ENCODE peak calls at places on chromosomes 13 and 19, in eight cellular contexts. N is lower lobe of right lung; I is pancreas; Z is aorta; P is CD4-positive, CD25-positive, alpha-beta regulatory T cell; D is PC-3; R is hepatocyte; Q is spleen. U is an unnamed sample.

GRCh38 chr13:35489050-35489449 is 12.6 kb upstream of the MAB21L1 start:
- DNase-seq in N (no peak), I (no peak), Z (no peak), P (no peak), D (no peak), R (no peak), Q (no peak), U (no peak)

GRCh38 chr19:2150794-2151338 is 500 bp downstream of the AP3D1 start:
- DNase-seq in N (peak), I (peak), Z (no peak), P (peak), D (no peak), R (peak), Q (peak), U (peak)

GRCh38 chr19:4528843-4529242 is 6.2 kb downstream of the PLIN5 start:
- DNase-seq in N (no peak), I (no peak), Z (no peak), P (no peak), D (no peak), R (no peak), Q (no peak), U (no peak)

GRCh38 chr13:23695711-23696512 is 125.7 kb downstream of the TNFRSF19 start:
- DNase-seq in N (peak), I (no peak), Z (peak), P (peak), D (no peak), R (no peak), Q (peak), U (no peak)

GRCh38 chr13:51821666-51822065 is 17.7 kb upstream of the DHRS12 start:
- DNase-seq in N (no peak), I (no peak), Z (no peak), P (peak), D (no peak), R (no peak), Q (no peak), U (no peak)

GRCh38 chr13:36750461-36750860 is 68.6 kb upstream of the RFXAP start:
- DNase-seq in N (no peak), I (no peak), Z (no peak), P (no peak), D (no peak), R (no peak), Q (no peak), U (no peak)

GRCh38 chr19:33703438-33703750 is 81.6 kb downstream of the CHST8 start:
- DNase-seq in N (no peak), I (no peak), Z (peak), P (no peak), D (no peak), R (no peak), Q (no peak), U (no peak)

GRCh38 chr19:50203281-50204080 is at the start of gene MYH14:
- DNase-seq in N (peak), I (peak), Z (peak), P (no peak), D (peak), R (peak), Q (peak), U (peak)

GRCh38 chr19:33394723-33395560 is 21.4 kb downstream of the CEBPG start:
- DNase-seq in N (peak), I (no peak), Z (no peak), P (no peak), D (no peak), R (no peak), Q (peak), U (no peak)

GRCh38 chr19:11422163-11423068 is 3.3 kb upstream of the RGL3 start:
- DNase-seq in N (peak), I (peak), Z (peak), P (peak), D (no peak), R (peak), Q (peak), U (peak)

GRCh38 chr13:80744147-80744914 is 403.4 kb upstream of the SPRY2 start:
- DNase-seq in N (no peak), I (no peak), Z (no peak), P (no peak), D (no peak), R (no peak), Q (no peak), U (no peak)

GRCh38 chr19:19774354-19775033 is 41.6 kb upstream of the ZNF14 start:
- DNase-seq in N (no peak), I (no peak), Z (no peak), P (no peak), D (no peak), R (no peak), Q (no peak), U (no peak)

GRCh38 chr19:50371914-50372475 is 4.3 kb upstream of the NR1H2 start:
- DNase-seq in N (peak), I (no peak), Z (no peak), P (no peak), D (no peak), R (no peak), Q (no peak), U (no peak)

GRCh38 chr19:18233224-18233825 is 7.1 kb upstream of the PDE4C start:
- DNase-seq in N (peak), I (peak), Z (peak), P (peak), D (peak), R (peak), Q (no peak), U (peak)

GRCh38 chr13:26476111-26476743 is 81.3 kb upstream of the WASF3 start:
- DNase-seq in N (no peak), I (no peak), Z (peak), P (no peak), D (no peak), R (peak), Q (no peak), U (no peak)

GRCh38 chr13:75139291-75139690 is 342.7 kb downstream of the TBC1D4 start:
- DNase-seq in N (no peak), I (no peak), Z (no peak), P (no peak), D (peak), R (no peak), Q (no peak), U (no peak)

GRCh38 chr19:45295873-45296272 is 26.8 kb downstream of the CKM start:
- DNase-seq in N (no peak), I (no peak), Z (no peak), P (no peak), D (no peak), R (no peak), Q (no peak), U (no peak)

GRCh38 chr19:18967358-18968146 is 26.5 kb upstream of the HOMER3 start:
- DNase-seq in N (peak), I (no peak), Z (peak), P (no peak), D (peak), R (peak), Q (peak), U (peak)

GRCh38 chr13:112712451-112712881 is 22.6 kb downstream of the ATP11A start:
- DNase-seq in N (no peak), I (no peak), Z (no peak), P (no peak), D (no peak), R (no peak), Q (peak), U (no peak)

GRCh38 chr13:59458908-59459579 is 704.7 kb downstream of the DIAPH3 start:
- DNase-seq in N (no peak), I (no peak), Z (no peak), P (no peak), D (peak), R (no peak), Q (peak), U (no peak)

GRCh38 chr13:51520524-51520923 is 63.7 kb upstream of the WDFY2 start:
- DNase-seq in N (no peak), I (no peak), Z (no peak), P (no peak), D (peak), R (peak), Q (no peak), U (no peak)

GRCh38 chr13:99361197-99361596 is 54.0 kb upstream of the GPR183 start:
- DNase-seq in N (no peak), I (no peak), Z (no peak), P (peak), D (no peak), R (no peak), Q (no peak), U (no peak)
- H3K27ac ChIP-seq in N (no peak), I (no peak), Z (no peak), P (peak), D (no peak), R (no peak), Q (peak), U (no peak)

GRCh38 chr19:6271721-6272410 is 7.9 kb downstream of the MLLT1 start:
- DNase-seq in N (peak), I (peak), Z (peak), P (no peak), D (peak), R (peak), Q (no peak), U (peak)

GRCh38 chr19:6270076-6270745 is 9.6 kb downstream of the MLLT1 start:
- DNase-seq in N (no peak), I (no peak), Z (no peak), P (no peak), D (peak), R (no peak), Q (no peak), U (no peak)

GRCh38 chr19:6271251-6271650 is 8.5 kb downstream of the MLLT1 start:
- DNase-seq in N (no peak), I (no peak), Z (no peak), P (no peak), D (no peak), R (no peak), Q (no peak), U (no peak)

GRCh38 chr19:6269101-6269886 is 10.5 kb downstream of the MLLT1 start:
- DNase-seq in N (no peak), I (no peak), Z (no peak), P (no peak), D (no peak), R (no peak), Q (no peak), U (no peak)

DNA sequence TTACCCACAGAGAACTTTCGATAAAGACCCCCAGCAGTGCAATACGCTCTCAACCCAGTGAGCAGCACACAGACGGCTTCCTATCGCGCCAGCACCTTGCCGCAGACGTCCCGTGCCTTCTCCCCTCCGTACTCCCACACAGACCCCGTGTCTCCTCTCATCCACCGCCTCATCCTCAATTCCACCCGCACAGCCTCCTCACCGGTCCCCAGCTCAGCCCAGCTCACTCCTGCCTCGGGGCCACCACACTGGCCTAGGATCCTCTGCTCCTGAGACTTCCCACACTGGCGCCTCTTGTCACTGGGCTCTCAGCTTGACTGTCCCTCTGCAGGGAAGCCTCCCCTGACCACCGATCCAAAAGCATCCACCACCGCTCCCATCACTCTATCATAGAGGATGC is 9.0 kb downstream of the MLLT1 start:
- DNase-seq in N (no peak), I (no peak), Z (no peak), P (no peak), D (no peak), R (no peak), Q (no peak), U (no peak)
- H3K27ac ChIP-seq in N (peak), I (no peak), Z (no peak), P (no peak), D (no peak), R (peak), Q (no peak), U (peak)

GRCh38 chr13:31413531-31413930 is 213.8 kb downstream of the B3GLCT start:
- DNase-seq in N (no peak), I (no peak), Z (no peak), P (no peak), D (no peak), R (no peak), Q (no peak), U (no peak)

GRCh38 chr13:31421756-31422155 is 222.0 kb downstream of the B3GLCT start:
- DNase-seq in N (no peak), I (no peak), Z (no peak), P (no peak), D (no peak), R (no peak), Q (no peak), U (no peak)

DNA sequence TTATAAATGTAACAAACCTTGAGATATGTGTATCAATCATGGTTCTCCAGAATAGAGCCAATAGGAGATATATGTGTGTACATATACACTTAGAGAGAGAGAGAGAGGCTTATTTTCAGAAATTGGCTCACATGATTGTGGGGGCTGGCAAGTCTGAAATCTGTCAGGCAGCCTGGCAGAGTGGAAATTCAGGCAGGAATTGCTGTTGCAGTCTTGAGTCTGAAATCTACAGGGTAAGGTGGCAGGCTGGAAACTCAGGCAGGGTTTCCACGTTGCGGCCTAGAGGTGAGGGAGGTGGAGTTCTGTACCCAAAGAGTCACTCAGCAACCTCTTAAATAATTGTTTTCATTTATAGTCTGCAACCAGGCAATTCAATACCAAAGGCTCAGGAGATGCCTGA is 218.4 kb downstream of the B3GLCT start:
- DNase-seq in N (no peak), I (no peak), Z (no peak), P (no peak), D (no peak), R (no peak), Q (no peak), U (no peak)
- H3K27ac ChIP-seq in N (no peak), I (no peak), Z (no peak), P (no peak), D (no peak), R (no peak), Q (no peak), U (no peak)

GRCh38 chr13:114107686-114108081 is 24.7 kb downstream of the RASA3 start:
- DNase-seq in N (peak), I (no peak), Z (peak), P (no peak), D (no peak), R (no peak), Q (peak), U (peak)
- H3K27ac ChIP-seq in N (no peak), I (no peak), Z (no peak), P (peak), D (no peak), R (no peak), Q (peak), U (peak)

GRCh38 chr13:32285633-32285965 is 29.6 kb downstream of the ZAR1L start:
- DNase-seq in N (no peak), I (no peak), Z (no peak), P (no peak), D (peak), R (no peak), Q (no peak), U (no peak)
- H3K27ac ChIP-seq in N (peak), I (peak), Z (no peak), P (no peak), D (no peak), R (no peak), Q (no peak), U (peak)

GRCh38 chr19:15287496-15287895 is 44.8 kb downstream of the BRD4 start:
- DNase-seq in N (no peak), I (no peak), Z (no peak), P (no peak), D (no peak), R (no peak), Q (peak), U (no peak)
- H3K27ac ChIP-seq in N (no peak), I (no peak), Z (no peak), P (peak), D (no peak), R (no peak), Q (no peak), U (peak)

DNA sequence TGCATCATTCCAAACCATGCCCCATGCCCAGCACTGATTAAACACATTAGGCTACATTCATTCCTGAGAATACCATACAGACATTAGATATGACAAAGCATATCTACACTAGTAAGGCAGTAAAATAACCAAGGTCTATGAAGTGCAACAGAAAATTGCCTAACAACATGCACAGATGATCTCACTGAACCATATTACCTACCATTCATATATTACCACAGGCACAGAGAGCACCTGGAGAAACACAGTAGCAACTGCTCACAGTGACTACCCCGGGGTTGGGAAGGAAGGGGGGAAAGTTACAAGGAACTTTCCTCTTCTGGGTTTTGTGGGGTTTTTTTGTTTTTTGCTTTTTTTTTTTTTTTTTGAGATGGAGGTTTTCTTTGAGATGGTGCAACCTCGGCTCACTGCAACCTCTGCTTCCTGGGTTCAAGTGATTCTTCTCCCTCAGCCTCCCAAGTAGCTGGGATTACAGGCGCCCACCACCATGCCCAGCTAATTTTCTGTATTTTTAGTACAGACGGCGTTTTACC is 669.6 kb downstream of the UQCRFS1 start:
- DNase-seq in N (no peak), I (no peak), Z (no peak), P (no peak), D (no peak), R (no peak), Q (no peak), U (no peak)
- H3K27ac ChIP-seq in N (no peak), I (no peak), Z (no peak), P (no peak), D (no peak), R (no peak), Q (no peak), U (no peak)